ENCODE peak calls at places on chromosomes 13 and 19, in five cellular contexts. One of them, this sample, is unnamed.

GRCh38 chr19:35220315-35220921 is 8.1 kb downstream of the FAM187B start:
- DNase-seq in activated T-cell treated with anti-CD3 and anti-CD28 coated beads for 24 hours: no peak
- DNase-seq in T-helper 2 cell: no peak
- DNase-seq in GM13977: no peak
- DNase-seq in NCI-H1436: no peak
- DNase-seq in this sample: no peak

GRCh38 chr19:18784786-18785120 is 6.4 kb downstream of the COMP start:
- DNase-seq in GM13977: no peak
- DNase-seq in T-helper 2 cell: no peak
- DNase-seq in NCI-H1436: no peak
- DNase-seq in activated T-cell treated with anti-CD3 and anti-CD28 coated beads for 24 hours: no peak
- DNase-seq in this sample: no peak

GRCh38 chr13:21058361-21058760 is 3.0 kb downstream of the LATS2 start:
- DNase-seq in GM13977: no peak
- DNase-seq in T-helper 2 cell: no peak
- DNase-seq in NCI-H1436: no peak
- DNase-seq in activated T-cell treated with anti-CD3 and anti-CD28 coated beads for 24 hours: no peak
- DNase-seq in this sample: no peak

GRCh38 chr13:42066542-42066941 is 18.1 kb downstream of the DGKH start:
- DNase-seq in T-helper 2 cell: no peak
- DNase-seq in GM13977: no peak
- DNase-seq in activated T-cell treated with anti-CD3 and anti-CD28 coated beads for 24 hours: no peak
- DNase-seq in NCI-H1436: no peak
- DNase-seq in this sample: no peak

GRCh38 chr13:51417716-51418115 is 35.1 kb downstream of the INTS6 start:
- DNase-seq in T-helper 2 cell: no peak
- DNase-seq in activated T-cell treated with anti-CD3 and anti-CD28 coated beads for 24 hours: no peak
- DNase-seq in NCI-H1436: no peak
- DNase-seq in GM13977: no peak
- DNase-seq in this sample: no peak

GRCh38 chr19:33235996-33236350 is 10.3 kb upstream of the SLC7A10 start:
- DNase-seq in NCI-H1436: no peak
- DNase-seq in activated T-cell treated with anti-CD3 and anti-CD28 coated beads for 24 hours: no peak
- DNase-seq in GM13977: no peak
- DNase-seq in T-helper 2 cell: peak; percentile 18
- DNase-seq in this sample: no peak

GRCh38 chr19:47729799-47730520 is 15.4 kb upstream of the NOP53 start:
- DNase-seq in activated T-cell treated with anti-CD3 and anti-CD28 coated beads for 24 hours: peak; percentile 42
- DNase-seq in NCI-H1436: peak; percentile 9
- DNase-seq in GM13977: no peak
- DNase-seq in T-helper 2 cell: no peak
- DNase-seq in this sample: peak; percentile 69

GRCh38 chr19:4326837-4327251 is 11.8 kb downstream of the STAP2 start:
- DNase-seq in activated T-cell treated with anti-CD3 and anti-CD28 coated beads for 24 hours: no peak
- DNase-seq in NCI-H1436: no peak
- DNase-seq in T-helper 2 cell: no peak
- DNase-seq in GM13977: no peak
- DNase-seq in this sample: no peak

GRCh38 chr13:48636550-48636949 is 17.2 kb upstream of the CYSLTR2 start:
- DNase-seq in GM13977: no peak
- DNase-seq in NCI-H1436: no peak
- DNase-seq in activated T-cell treated with anti-CD3 and anti-CD28 coated beads for 24 hours: no peak
- DNase-seq in T-helper 2 cell: no peak
- DNase-seq in this sample: no peak

GRCh38 chr13:44936246-44936645 is 53.0 kb downstream of the NUFIP1 start:
- DNase-seq in NCI-H1436: no peak
- DNase-seq in T-helper 2 cell: no peak
- DNase-seq in GM13977: no peak
- DNase-seq in activated T-cell treated with anti-CD3 and anti-CD28 coated beads for 24 hours: no peak
- DNase-seq in this sample: no peak

GRCh38 chr19:18202759-18203407 is 959 bp downstream of the RAB3A start:
- DNase-seq in NCI-H1436: no peak
- DNase-seq in GM13977: peak; percentile 50
- DNase-seq in activated T-cell treated with anti-CD3 and anti-CD28 coated beads for 24 hours: no peak
- DNase-seq in T-helper 2 cell: no peak
- DNase-seq in this sample: no peak

GRCh38 chr19:46926201-46927071 is 65.6 kb downstream of the ARHGAP35 start:
- DNase-seq in GM13977: no peak
- DNase-seq in T-helper 2 cell: no peak
- DNase-seq in NCI-H1436: peak; percentile 60
- DNase-seq in activated T-cell treated with anti-CD3 and anti-CD28 coated beads for 24 hours: no peak
- DNase-seq in this sample: no peak

GRCh38 chr13:50676602-50677001 is 166.9 kb downstream of the DLEU7 start:
- DNase-seq in activated T-cell treated with anti-CD3 and anti-CD28 coated beads for 24 hours: no peak
- DNase-seq in GM13977: no peak
- DNase-seq in T-helper 2 cell: peak; percentile 23
- DNase-seq in NCI-H1436: no peak
- DNase-seq in this sample: no peak

GRCh38 chr13:26046639-26047038 is 5.2 kb downstream of the SHISA2 start:
- DNase-seq in GM13977: no peak
- DNase-seq in T-helper 2 cell: no peak
- DNase-seq in NCI-H1436: no peak
- DNase-seq in activated T-cell treated with anti-CD3 and anti-CD28 coated beads for 24 hours: no peak
- DNase-seq in this sample: no peak

GRCh38 chr13:45333973-45334922 is 6.7 kb downstream of the TPT1 start:
- DNase-seq in NCI-H1436: no peak
- DNase-seq in T-helper 2 cell: peak; percentile 54
- DNase-seq in GM13977: no peak
- DNase-seq in activated T-cell treated with anti-CD3 and anti-CD28 coated beads for 24 hours: no peak
- DNase-seq in this sample: no peak

GRCh38 chr19:12364391-12365093 is 941 bp downstream of the ZNF442 start:
- DNase-seq in activated T-cell treated with anti-CD3 and anti-CD28 coated beads for 24 hours: no peak
- DNase-seq in T-helper 2 cell: no peak
- DNase-seq in NCI-H1436: no peak
- DNase-seq in GM13977: peak; percentile 48
- DNase-seq in this sample: peak; percentile 56

GRCh38 chr19:12938536-12939291 is at the start of gene CALR:
- DNase-seq in GM13977: no peak
- DNase-seq in NCI-H1436: peak; percentile 32
- DNase-seq in T-helper 2 cell: no peak
- DNase-seq in activated T-cell treated with anti-CD3 and anti-CD28 coated beads for 24 hours: peak; percentile 29
- DNase-seq in this sample: no peak

GRCh38 chr19:29311391-29311790 is 98.4 kb upstream of the UQCRFS1 start:
- DNase-seq in NCI-H1436: peak; percentile 84
- DNase-seq in T-helper 2 cell: no peak
- DNase-seq in GM13977: no peak
- DNase-seq in activated T-cell treated with anti-CD3 and anti-CD28 coated beads for 24 hours: no peak
- DNase-seq in this sample: no peak

GRCh38 chr19:19966862-19967261 is 66.1 kb downstream of the ZNF93 start:
- DNase-seq in activated T-cell treated with anti-CD3 and anti-CD28 coated beads for 24 hours: no peak
- DNase-seq in GM13977: no peak
- DNase-seq in NCI-H1436: no peak
- DNase-seq in T-helper 2 cell: no peak
- DNase-seq in this sample: no peak

GRCh38 chr19:29812080-29812880 is 489 bp downstream of the CCNE1 start:
- DNase-seq in NCI-H1436: no peak
- DNase-seq in T-helper 2 cell: no peak
- DNase-seq in GM13977: no peak
- DNase-seq in activated T-cell treated with anti-CD3 and anti-CD28 coated beads for 24 hours: no peak
- DNase-seq in this sample: peak; percentile 42

GRCh38 chr19:46984077-46985010 is 35.3 kb upstream of the NPAS1 start:
- DNase-seq in T-helper 2 cell: no peak
- DNase-seq in NCI-H1436: no peak
- DNase-seq in activated T-cell treated with anti-CD3 and anti-CD28 coated beads for 24 hours: no peak
- DNase-seq in GM13977: no peak
- DNase-seq in this sample: no peak

GRCh38 chr19:1122972-1123363 is 19.2 kb downstream of the GPX4 start:
- DNase-seq in T-helper 2 cell: no peak
- DNase-seq in GM13977: peak; percentile 93
- DNase-seq in activated T-cell treated with anti-CD3 and anti-CD28 coated beads for 24 hours: peak; percentile 42
- DNase-seq in NCI-H1436: no peak
- DNase-seq in this sample: peak; percentile 92

GRCh38 chr19:57587529-57587928 is 3.6 kb downstream of the ZIK1 start:
- DNase-seq in NCI-H1436: no peak
- DNase-seq in T-helper 2 cell: no peak
- DNase-seq in activated T-cell treated with anti-CD3 and anti-CD28 coated beads for 24 hours: no peak
- DNase-seq in GM13977: no peak
- DNase-seq in this sample: no peak

GRCh38 chr13:113129921-113130750 is 7.5 kb downstream of the F10 start:
- DNase-seq in NCI-H1436: no peak
- DNase-seq in GM13977: no peak
- DNase-seq in activated T-cell treated with anti-CD3 and anti-CD28 coated beads for 24 hours: peak; percentile 22
- DNase-seq in T-helper 2 cell: no peak
- DNase-seq in this sample: no peak

GRCh38 chr13:32415019-32415418 is 12.9 kb downstream of the N4BP2L1 start:
- DNase-seq in T-helper 2 cell: no peak
- DNase-seq in GM13977: no peak
- DNase-seq in NCI-H1436: no peak
- DNase-seq in activated T-cell treated with anti-CD3 and anti-CD28 coated beads for 24 hours: no peak
- DNase-seq in this sample: no peak

GRCh38 chr19:10871711-10872550 is 578 bp downstream of the CARM1 start:
- DNase-seq in GM13977: peak; percentile 54
- DNase-seq in activated T-cell treated with anti-CD3 and anti-CD28 coated beads for 24 hours: no peak
- DNase-seq in NCI-H1436: peak; percentile 53
- DNase-seq in T-helper 2 cell: no peak
- DNase-seq in this sample: peak; percentile 58

GRCh38 chr13:28321751-28322150 is 173.2 kb downstream of the FLT1 start:
- DNase-seq in GM13977: no peak
- DNase-seq in activated T-cell treated with anti-CD3 and anti-CD28 coated beads for 24 hours: no peak
- DNase-seq in NCI-H1436: no peak
- DNase-seq in T-helper 2 cell: no peak
- DNase-seq in this sample: no peak

GRCh38 chr19:27654266-27654990 is 1558.5 kb downstream of the UQCRFS1 start:
- DNase-seq in GM13977: no peak
- DNase-seq in T-helper 2 cell: no peak
- DNase-seq in NCI-H1436: no peak
- DNase-seq in activated T-cell treated with anti-CD3 and anti-CD28 coated beads for 24 hours: no peak
- DNase-seq in this sample: no peak

GRCh38 chr19:3098515-3099346 is 4.6 kb downstream of the GNA11 start:
- DNase-seq in NCI-H1436: no peak
- DNase-seq in T-helper 2 cell: no peak
- DNase-seq in GM13977: no peak
- DNase-seq in activated T-cell treated with anti-CD3 and anti-CD28 coated beads for 24 hours: no peak
- DNase-seq in this sample: no peak